ENCODE peak calls at places on chromosomes 4 and X, in seven cellular contexts. One of them, this sample, is unnamed.

GRCh38 chr4:105158837-105159236 is 12.2 kb downstream of the TET2 start:
- DNase-seq in AG09319: no peak
- DNase-seq in Kasumi-1: no peak
- DNase-seq in NB4: no peak
- DNase-seq in GM12865: no peak
- DNase-seq in NCI-H1436: no peak
- DNase-seq in upper lobe of right lung: peak
- DNase-seq in this sample: peak

GRCh38 chr4:82555279-82555678 is 6.5 kb downstream of the TMEM150C start:
- DNase-seq in AG09319: no peak
- DNase-seq in Kasumi-1: peak
- DNase-seq in NB4: peak
- DNase-seq in GM12865: no peak
- DNase-seq in NCI-H1436: no peak
- DNase-seq in upper lobe of right lung: no peak
- DNase-seq in this sample: no peak

GRCh38 chr4:153018716-153019115 is 82.6 kb downstream of the FHDC1 start:
- DNase-seq in AG09319: no peak
- DNase-seq in Kasumi-1: no peak
- DNase-seq in NB4: no peak
- DNase-seq in GM12865: no peak
- DNase-seq in NCI-H1436: no peak
- DNase-seq in upper lobe of right lung: no peak
- DNase-seq in this sample: no peak

GRCh38 chr4:183337833-183338232 is 15.6 kb upstream of the CLDN24 start:
- DNase-seq in AG09319: no peak
- DNase-seq in Kasumi-1: no peak
- DNase-seq in NB4: peak
- DNase-seq in GM12865: no peak
- DNase-seq in NCI-H1436: no peak
- DNase-seq in upper lobe of right lung: peak
- DNase-seq in this sample: no peak

GRCh38 chrX:19630776-19631707 is 115.7 kb upstream of the MAP3K15 start:
- DNase-seq in AG09319: no peak
- DNase-seq in Kasumi-1: no peak
- DNase-seq in NB4: no peak
- DNase-seq in GM12865: no peak
- DNase-seq in NCI-H1436: no peak
- DNase-seq in upper lobe of right lung: no peak
- DNase-seq in this sample: no peak

GRCh38 chr4:140893939-140894338 is 137.8 kb upstream of the TBC1D9 start:
- DNase-seq in AG09319: peak
- DNase-seq in Kasumi-1: no peak
- DNase-seq in NB4: no peak
- DNase-seq in GM12865: no peak
- DNase-seq in NCI-H1436: no peak
- DNase-seq in upper lobe of right lung: no peak
- DNase-seq in this sample: no peak

GRCh38 chr4:47915378-47915777 is 995 bp upstream of the NFXL1 start:
- DNase-seq in AG09319: no peak
- DNase-seq in Kasumi-1: peak
- DNase-seq in NB4: peak
- DNase-seq in GM12865: peak
- DNase-seq in NCI-H1436: no peak
- DNase-seq in upper lobe of right lung: no peak
- DNase-seq in this sample: no peak

GRCh38 chr4:19278665-19279064 is 973.0 kb upstream of the SLIT2 start:
- DNase-seq in AG09319: no peak
- DNase-seq in Kasumi-1: no peak
- DNase-seq in NB4: no peak
- DNase-seq in GM12865: no peak
- DNase-seq in NCI-H1436: no peak
- DNase-seq in upper lobe of right lung: no peak
- DNase-seq in this sample: no peak

GRCh38 chr4:62531250-62531649 is 1331.1 kb downstream of the ADGRL3 start:
- DNase-seq in AG09319: no peak
- DNase-seq in Kasumi-1: no peak
- DNase-seq in NB4: no peak
- DNase-seq in GM12865: no peak
- DNase-seq in NCI-H1436: no peak
- DNase-seq in upper lobe of right lung: no peak
- DNase-seq in this sample: no peak